ENCODE peak calls at places on chromosomes 12 and 14, in ten cellular contexts. E is stimulated activated CD8-positive, alpha-beta memory T cell treated with anti-CD3 and anti-CD28 coated beads, Interleukin-7, amount 100 ng/mL, for 1 hour; F is non-pigmented ciliary epithelial cell; U is iPS-NIHi11; S is D721Med; Q is stimulated activated CD4-positive, alpha-beta T cell treated with anti-CD3 and anti-CD28 coated beads, Interleukin-12 subunit alpha, Interleukin-12 subunit beta, amount 100 ng/mL, for 48 hours; V is AG08396; I is activated CD4-positive, alpha-beta T cell treated with anti-CD3 and anti-CD28 coated beads for 36 hours; L is epithelial cell of esophagus; M is glutamatergic neuron. Z is an unnamed sample.

GRCh38 chr12:53014709-53015108 is 8.5 kb downstream of the EIF4B start:
- DNase-seq in E (no peak), F (no peak), U (no peak), S (no peak), Q (no peak), V (no peak), I (no peak), L (no peak), M (no peak), Z (no peak)

GRCh38 chr14:105879867-105880561 is 353.6 kb downstream of the TMEM121 start:
- DNase-seq in E (no peak), F (no peak), U (no peak), S (no peak), Q (no peak), V (no peak), I (peak), L (no peak), M (peak), Z (no peak)

GRCh38 chr12:77010637-77011548 is 54.5 kb downstream of the E2F7 start:
- DNase-seq in E (peak), F (no peak), U (peak), S (peak), Q (peak), V (peak), I (peak), L (peak), M (peak), Z (peak)

GRCh38 chr12:112822056-112822455 is 30.5 kb downstream of the RPH3A start:
- DNase-seq in E (no peak), F (no peak), U (peak), S (no peak), Q (no peak), V (no peak), I (no peak), L (peak), M (no peak), Z (no peak)

GRCh38 chr12:64351265-64351664 is 39.3 kb downstream of the C12orf56 start:
- DNase-seq in E (no peak), F (no peak), U (no peak), S (no peak), Q (no peak), V (no peak), I (no peak), L (no peak), M (no peak), Z (no peak)

GRCh38 chr12:53252349-53252916 is 15.7 kb upstream of the ESPL1 start:
- DNase-seq in E (no peak), F (no peak), U (peak), S (no peak), Q (no peak), V (peak), I (peak), L (peak), M (no peak), Z (no peak)

GRCh38 chr14:52380294-52380693 is 66.2 kb downstream of the PTGER2 start:
- DNase-seq in E (no peak), F (no peak), U (no peak), S (no peak), Q (no peak), V (no peak), I (no peak), L (peak), M (no peak), Z (no peak)

GRCh38 chr14:105453847-105454246 is 20.8 kb upstream of the CRIP2 start:
- DNase-seq in E (no peak), F (no peak), U (no peak), S (no peak), Q (no peak), V (no peak), I (no peak), L (no peak), M (no peak), Z (no peak)

GRCh38 chr14:81332725-81333124 is 67.4 kb downstream of the STON2 start:
- DNase-seq in E (no peak), F (no peak), U (no peak), S (no peak), Q (no peak), V (no peak), I (no peak), L (no peak), M (no peak), Z (no peak)

GRCh38 chr14:95553141-95553540 is 18.3 kb downstream of the GLRX5 start:
- DNase-seq in E (no peak), F (no peak), U (no peak), S (no peak), Q (no peak), V (no peak), I (no peak), L (no peak), M (no peak), Z (no peak)